ENCODE peak calls at places on chromosomes 12 and 14, in nine cellular contexts. One of them, this sample, is unnamed. For H3K27me3, the result is how much of the 10 kb centered on the place peaks cover.

GRCh38 chr12:116784238-116784612 is 46.1 kb downstream of the RNFT2 start:
- DNase-seq in colonic mucosa: no peak
- DNase-seq in heart left ventricle: no peak
- DNase-seq in tibial nerve: no peak
- DNase-seq in CD8-positive, alpha-beta T cell: no peak
- DNase-seq in H9: no peak
- DNase-seq in stomach: no peak
- DNase-seq in transverse colon: no peak
- DNase-seq in astrocyte: no peak
- DNase-seq in this sample: no peak

GRCh38 chr12:6476496-6476895 is 6.0 kb upstream of the VAMP1 start:
- DNase-seq in heart left ventricle: no peak
- DNase-seq in astrocyte: peak
- DNase-seq in CD8-positive, alpha-beta T cell: no peak
- DNase-seq in colonic mucosa: no peak
- DNase-seq in H9: no peak
- DNase-seq in tibial nerve: no peak
- DNase-seq in transverse colon: no peak
- DNase-seq in stomach: no peak
- DNase-seq in this sample: no peak

GRCh38 chr12:63905523-63905922 is 61.0 kb downstream of the SRGAP1 start:
- DNase-seq in CD8-positive, alpha-beta T cell: no peak
- DNase-seq in H9: no peak
- DNase-seq in stomach: no peak
- DNase-seq in transverse colon: no peak
- DNase-seq in astrocyte: no peak
- DNase-seq in tibial nerve: no peak
- DNase-seq in heart left ventricle: no peak
- DNase-seq in colonic mucosa: no peak
- DNase-seq in this sample: no peak

GRCh38 chr12:59398164-59398563 is 197.7 kb upstream of the SLC16A7 start:
- DNase-seq in astrocyte: no peak
- DNase-seq in transverse colon: no peak
- DNase-seq in tibial nerve: no peak
- DNase-seq in stomach: no peak
- DNase-seq in heart left ventricle: no peak
- DNase-seq in H9: no peak
- DNase-seq in CD8-positive, alpha-beta T cell: no peak
- DNase-seq in colonic mucosa: no peak
- DNase-seq in this sample: no peak

GRCh38 chr14:56098021-56098420 is 20.2 kb upstream of the PELI2 start:
- DNase-seq in colonic mucosa: no peak
- DNase-seq in stomach: no peak
- DNase-seq in heart left ventricle: no peak
- DNase-seq in H9: no peak
- DNase-seq in tibial nerve: no peak
- DNase-seq in transverse colon: no peak
- DNase-seq in astrocyte: no peak
- DNase-seq in CD8-positive, alpha-beta T cell: no peak
- DNase-seq in this sample: no peak

GRCh38 chr14:29716150-29716549 is 211.5 kb downstream of the PRKD1 start:
- DNase-seq in CD8-positive, alpha-beta T cell: no peak
- DNase-seq in transverse colon: no peak
- DNase-seq in stomach: no peak
- DNase-seq in tibial nerve: no peak
- DNase-seq in heart left ventricle: no peak
- DNase-seq in H9: no peak
- DNase-seq in colonic mucosa: no peak
- DNase-seq in astrocyte: peak
- DNase-seq in this sample: no peak

GRCh38 chr12:48105321-48105866 is 485 bp downstream of the SENP1 start:
- DNase-seq in stomach: no peak
- DNase-seq in CD8-positive, alpha-beta T cell: peak
- DNase-seq in tibial nerve: no peak
- DNase-seq in heart left ventricle: no peak
- DNase-seq in colonic mucosa: no peak
- DNase-seq in H9: no peak
- DNase-seq in astrocyte: peak
- DNase-seq in transverse colon: no peak
- DNase-seq in this sample: no peak

GRCh38 chr14:79352026-79352425 is 859.3 kb downstream of the DIO2 start:
- DNase-seq in colonic mucosa: no peak
- DNase-seq in transverse colon: no peak
- DNase-seq in heart left ventricle: no peak
- DNase-seq in astrocyte: no peak
- DNase-seq in tibial nerve: no peak
- DNase-seq in CD8-positive, alpha-beta T cell: no peak
- DNase-seq in stomach: no peak
- DNase-seq in H9: no peak
- DNase-seq in this sample: no peak

GRCh38 chr14:91223028-91223783 is 21.3 kb downstream of the GPR68 start:
- DNase-seq in CD8-positive, alpha-beta T cell: no peak
- DNase-seq in tibial nerve: no peak
- DNase-seq in stomach: no peak
- DNase-seq in colonic mucosa: no peak
- DNase-seq in astrocyte: no peak
- DNase-seq in heart left ventricle: no peak
- DNase-seq in H9: no peak
- DNase-seq in transverse colon: no peak
- DNase-seq in this sample: no peak

GRCh38 chr12:94793191-94793595 is 142.8 kb upstream of the TMCC3 start:
- DNase-seq in colonic mucosa: no peak
- DNase-seq in heart left ventricle: no peak
- DNase-seq in tibial nerve: no peak
- DNase-seq in stomach: no peak
- DNase-seq in astrocyte: no peak
- DNase-seq in transverse colon: no peak
- DNase-seq in CD8-positive, alpha-beta T cell: no peak
- DNase-seq in H9: peak
- DNase-seq in this sample: no peak

GRCh38 chr14:34711808-34712712 is 2.3 kb downstream of the CFL2 start:
- DNase-seq in CD8-positive, alpha-beta T cell: no peak
- DNase-seq in tibial nerve: no peak
- DNase-seq in colonic mucosa: no peak
- DNase-seq in heart left ventricle: no peak
- DNase-seq in transverse colon: no peak
- DNase-seq in stomach: no peak
- DNase-seq in astrocyte: no peak
- DNase-seq in H9: no peak
- DNase-seq in this sample: no peak

DNA sequence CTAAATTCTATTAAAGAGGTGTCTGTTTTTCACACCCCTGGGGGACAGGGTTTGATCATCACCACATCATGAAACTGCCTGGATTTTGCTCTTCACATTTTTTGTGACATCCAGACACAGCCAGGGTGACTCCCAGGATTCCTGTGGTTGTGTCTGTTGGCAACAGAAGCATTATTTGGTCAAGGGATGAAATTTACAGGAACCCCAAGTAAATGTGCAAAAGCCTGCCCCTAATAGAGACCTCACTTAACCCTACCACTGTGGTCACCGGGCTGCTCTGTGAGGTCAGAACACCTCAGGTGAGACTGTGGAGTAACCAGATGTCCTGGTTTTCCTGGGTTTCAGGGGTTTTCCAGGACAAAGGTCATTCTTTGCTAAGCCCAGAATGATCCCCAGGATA is 103.8 kb downstream of the DAD1 start:
- DNase-seq in H9: no peak
- DNase-seq in colonic mucosa: no peak
- DNase-seq in heart left ventricle: no peak
- DNase-seq in astrocyte: peak
- DNase-seq in CD8-positive, alpha-beta T cell: no peak
- DNase-seq in tibial nerve: no peak
- DNase-seq in stomach: no peak
- DNase-seq in transverse colon: no peak
- DNase-seq in this sample: no peak
- H3K27me3 ChIP-seq in H9: under half
- H3K27me3 ChIP-seq in colonic mucosa: under half
- H3K27me3 ChIP-seq in heart left ventricle: under half
- H3K27me3 ChIP-seq in astrocyte: under half
- H3K27me3 ChIP-seq in CD8-positive, alpha-beta T cell: under half
- H3K27me3 ChIP-seq in tibial nerve: under half
- H3K27me3 ChIP-seq in stomach: under half
- H3K27me3 ChIP-seq in transverse colon: under half
- H3K27me3 ChIP-seq in this sample: under half

GRCh38 chr12:32895688-32896437 is 714 bp downstream of the PKP2 start:
- DNase-seq in tibial nerve: no peak
- DNase-seq in astrocyte: no peak
- DNase-seq in CD8-positive, alpha-beta T cell: no peak
- DNase-seq in transverse colon: peak
- DNase-seq in stomach: peak
- DNase-seq in heart left ventricle: peak
- DNase-seq in colonic mucosa: peak
- DNase-seq in H9: peak
- DNase-seq in this sample: no peak
- TF ChIP-seq CTCF in tibial nerve: peak
- TF ChIP-seq CTCF in astrocyte: no peak
- TF ChIP-seq CTCF in CD8-positive, alpha-beta T cell: no peak
- TF ChIP-seq CTCF in transverse colon: peak
- TF ChIP-seq CTCF in stomach: no peak
- TF ChIP-seq CTCF in heart left ventricle: peak
- TF ChIP-seq CTCF in colonic mucosa: no peak
- TF ChIP-seq CTCF in H9: peak
- TF ChIP-seq CTCF in this sample: no peak

GRCh38 chr12:77993658-77994057 is 163.0 kb downstream of the NAV3 start:
- DNase-seq in stomach: no peak
- DNase-seq in transverse colon: no peak
- DNase-seq in CD8-positive, alpha-beta T cell: no peak
- DNase-seq in H9: no peak
- DNase-seq in tibial nerve: no peak
- DNase-seq in astrocyte: no peak
- DNase-seq in heart left ventricle: no peak
- DNase-seq in colonic mucosa: no peak
- DNase-seq in this sample: no peak

GRCh38 chr12:77992760-77993159 is 162.1 kb downstream of the NAV3 start:
- DNase-seq in CD8-positive, alpha-beta T cell: no peak
- DNase-seq in colonic mucosa: no peak
- DNase-seq in transverse colon: no peak
- DNase-seq in tibial nerve: no peak
- DNase-seq in H9: no peak
- DNase-seq in heart left ventricle: no peak
- DNase-seq in stomach: no peak
- DNase-seq in astrocyte: no peak
- DNase-seq in this sample: no peak

GRCh38 chr12:77996670-77997069 is 166.0 kb downstream of the NAV3 start:
- DNase-seq in tibial nerve: no peak
- DNase-seq in transverse colon: no peak
- DNase-seq in H9: no peak
- DNase-seq in CD8-positive, alpha-beta T cell: no peak
- DNase-seq in astrocyte: no peak
- DNase-seq in heart left ventricle: no peak
- DNase-seq in stomach: no peak
- DNase-seq in colonic mucosa: no peak
- DNase-seq in this sample: no peak

GRCh38 chr12:77998236-77998786 is 167.6 kb downstream of the NAV3 start:
- DNase-seq in CD8-positive, alpha-beta T cell: no peak
- DNase-seq in stomach: no peak
- DNase-seq in tibial nerve: no peak
- DNase-seq in H9: no peak
- DNase-seq in colonic mucosa: no peak
- DNase-seq in transverse colon: no peak
- DNase-seq in heart left ventricle: no peak
- DNase-seq in astrocyte: no peak
- DNase-seq in this sample: no peak

DNA sequence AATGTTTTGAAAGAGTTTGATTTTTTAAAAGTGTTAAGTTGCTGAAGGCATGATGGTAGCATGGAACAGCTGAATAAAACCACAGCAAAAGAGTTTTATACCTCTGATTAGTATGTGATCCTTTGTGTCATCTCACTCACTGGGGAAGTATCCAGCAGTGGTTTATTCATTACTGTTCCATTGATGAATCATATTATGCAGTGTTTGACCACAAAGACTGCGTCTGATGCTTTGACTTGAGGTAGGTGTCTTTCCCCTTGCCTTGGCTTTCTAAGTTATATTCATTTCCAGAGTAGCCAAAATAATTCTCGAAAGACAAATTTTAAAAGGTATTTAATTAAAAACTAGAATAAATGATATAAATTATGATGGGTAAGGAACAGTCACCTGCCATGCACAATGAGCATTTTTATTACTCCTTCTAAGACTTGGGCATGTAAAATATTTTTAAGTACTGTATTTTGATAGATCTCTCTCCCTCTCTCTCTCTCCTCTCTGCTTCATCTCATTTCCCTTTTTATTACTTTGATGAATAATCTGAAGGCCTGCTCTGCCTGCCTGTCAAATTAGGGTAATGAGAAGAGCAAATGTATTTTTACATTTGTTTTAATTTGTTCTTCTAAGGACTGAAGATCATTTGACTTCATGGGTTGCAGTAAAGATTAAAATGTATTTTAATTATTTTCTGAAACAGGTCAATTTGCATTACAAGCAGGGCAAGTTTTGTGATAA is 164.9 kb downstream of the NAV3 start:
- DNase-seq in stomach: no peak
- DNase-seq in colonic mucosa: no peak
- DNase-seq in H9: no peak
- DNase-seq in astrocyte: peak
- DNase-seq in transverse colon: no peak
- DNase-seq in heart left ventricle: no peak
- DNase-seq in tibial nerve: no peak
- DNase-seq in CD8-positive, alpha-beta T cell: no peak
- DNase-seq in this sample: no peak
- H3K27ac ChIP-seq in stomach: no peak
- H3K27ac ChIP-seq in colonic mucosa: no peak
- H3K27ac ChIP-seq in H9: no peak
- H3K27ac ChIP-seq in astrocyte: peak
- H3K27ac ChIP-seq in transverse colon: no peak
- H3K27ac ChIP-seq in heart left ventricle: no peak
- H3K27ac ChIP-seq in tibial nerve: no peak
- H3K27ac ChIP-seq in CD8-positive, alpha-beta T cell: no peak
- H3K27ac ChIP-seq in this sample: no peak

GRCh38 chr12:109625749-109626377 is 52.3 kb downstream of the MVK start:
- DNase-seq in heart left ventricle: no peak
- DNase-seq in CD8-positive, alpha-beta T cell: no peak
- DNase-seq in stomach: no peak
- DNase-seq in colonic mucosa: no peak
- DNase-seq in tibial nerve: no peak
- DNase-seq in H9: no peak
- DNase-seq in astrocyte: no peak
- DNase-seq in transverse colon: no peak
- DNase-seq in this sample: no peak

GRCh38 chr12:109625131-109625559 is 51.6 kb downstream of the MVK start:
- DNase-seq in tibial nerve: no peak
- DNase-seq in heart left ventricle: peak
- DNase-seq in CD8-positive, alpha-beta T cell: no peak
- DNase-seq in transverse colon: no peak
- DNase-seq in astrocyte: peak
- DNase-seq in H9: no peak
- DNase-seq in stomach: no peak
- DNase-seq in colonic mucosa: peak
- DNase-seq in this sample: peak

GRCh38 chr12:109626378-109627115 is 53.0 kb downstream of the MVK start:
- DNase-seq in H9: no peak
- DNase-seq in heart left ventricle: no peak
- DNase-seq in colonic mucosa: no peak
- DNase-seq in stomach: no peak
- DNase-seq in CD8-positive, alpha-beta T cell: no peak
- DNase-seq in tibial nerve: no peak
- DNase-seq in transverse colon: no peak
- DNase-seq in astrocyte: no peak
- DNase-seq in this sample: peak

GRCh38 chr12:109630107-109630506 is 56.5 kb downstream of the MVK start:
- DNase-seq in colonic mucosa: no peak
- DNase-seq in H9: no peak
- DNase-seq in transverse colon: no peak
- DNase-seq in heart left ventricle: no peak
- DNase-seq in CD8-positive, alpha-beta T cell: no peak
- DNase-seq in stomach: no peak
- DNase-seq in astrocyte: no peak
- DNase-seq in tibial nerve: no peak
- DNase-seq in this sample: no peak

GRCh38 chr12:109627633-109628032 is 54.0 kb downstream of the MVK start:
- DNase-seq in stomach: no peak
- DNase-seq in transverse colon: no peak
- DNase-seq in heart left ventricle: no peak
- DNase-seq in H9: no peak
- DNase-seq in astrocyte: no peak
- DNase-seq in colonic mucosa: no peak
- DNase-seq in CD8-positive, alpha-beta T cell: no peak
- DNase-seq in tibial nerve: no peak
- DNase-seq in this sample: no peak
- H3K27me3 ChIP-seq in stomach: under half
- H3K27me3 ChIP-seq in transverse colon: under half
- H3K27me3 ChIP-seq in heart left ventricle: under half
- H3K27me3 ChIP-seq in H9: under half
- H3K27me3 ChIP-seq in astrocyte: under half
- H3K27me3 ChIP-seq in colonic mucosa: under half
- H3K27me3 ChIP-seq in CD8-positive, alpha-beta T cell: under half
- H3K27me3 ChIP-seq in tibial nerve: under half
- H3K27me3 ChIP-seq in this sample: under half

This sample was measured in dorsolateral prefrontal cortex.